ENCODE peak calls at places on chromosomes 16 and 17, in four cellular contexts. Y is effector CD4-positive, alpha-beta T cell; D is skeletal muscle cell; O is iPS-NIHi11. S is an unnamed sample.

GRCh38 chr17:60601443-60602384 is 1.7 kb downstream of the PPM1D start:
- DNase-seq in Y (peak), D (no peak), O (peak), S (no peak)

GRCh38 chr17:38861399-38861843 is 7.9 kb upstream of the RPL23 start:
- DNase-seq in Y (no peak), D (no peak), O (no peak), S (no peak)

GRCh38 chr17:46000292-46000691 is 1.2 kb downstream of the STH start:
- DNase-seq in Y (no peak), D (no peak), O (no peak), S (no peak)

GRCh38 chr17:3859895-3860294 is 13.8 kb upstream of the NCBP3 start:
- DNase-seq in Y (no peak), D (no peak), O (no peak), S (no peak)

GRCh38 chr16:68995011-68995504 is 110.4 kb upstream of the HAS3 start:
- DNase-seq in Y (no peak), D (no peak), O (peak), S (no peak)

GRCh38 chr16:10868562-10869469 is 8.2 kb upstream of the CIITA start:
- DNase-seq in Y (no peak), D (no peak), O (no peak), S (no peak)

GRCh38 chr17:29640981-29641642 is 18.4 kb upstream of the CORO6 start:
- DNase-seq in Y (no peak), D (no peak), O (no peak), S (no peak)

GRCh38 chr16:57912529-57913260 is 58.2 kb downstream of the CNGB1 start:
- DNase-seq in Y (no peak), D (no peak), O (no peak), S (no peak)

GRCh38 chr17:50080096-50080480 is 15.1 kb upstream of the PDK2 start:
- DNase-seq in Y (no peak), D (no peak), O (no peak), S (no peak)

GRCh38 chr17:59074494-59074893 is 32.2 kb downstream of the TRIM37 start:
- DNase-seq in Y (no peak), D (no peak), O (no peak), S (no peak)

GRCh38 chr17:61846088-61846487 is 17.2 kb downstream of the BRIP1 start:
- DNase-seq in Y (no peak), D (no peak), O (no peak), S (no peak)

GRCh38 chr16:57184890-57185445 is 871 bp downstream of the PSME3IP1 start:
- DNase-seq in Y (no peak), D (no peak), O (no peak), S (no peak)

GRCh38 chr16:69424935-69425784 is 741 bp downstream of the CYB5B start:
- DNase-seq in Y (no peak), D (no peak), O (no peak), S (no peak)

GRCh38 chr17:28755486-28755885 is 11.7 kb downstream of the TRAF4 start:
- DNase-seq in Y (no peak), D (no peak), O (no peak), S (no peak)

GRCh38 chr16:83742076-83742475 is 65.7 kb upstream of the HSBP1 start:
- DNase-seq in Y (no peak), D (no peak), O (no peak), S (no peak)

GRCh38 chr17:16962804-16963203 is 9.1 kb downstream of the TNFRSF13B start:
- DNase-seq in Y (no peak), D (no peak), O (no peak), S (no peak)

GRCh38 chr17:82047914-82048570 is 3.6 kb downstream of the RFNG start:
- DNase-seq in Y (no peak), D (no peak), O (no peak), S (no peak)

GRCh38 chr16:66927918-66928649 is 2.7 kb upstream of the RRAD start:
- DNase-seq in Y (no peak), D (no peak), O (no peak), S (no peak)

GRCh38 chr16:17359778-17360177 is 111.0 kb downstream of the XYLT1 start:
- DNase-seq in Y (no peak), D (no peak), O (no peak), S (no peak)

S was measured in GM18507.